ENCODE peak calls at places on chromosomes 4 and X, in eight cellular contexts. I, V, D, Y, S, P, B and C are unnamed samples. For H3K9me3, the result is how much of the 10 kb centered on the place peaks cover.

GRCh38 chrX:74613350-74614192 is 853 bp downstream of the RLIM start:
- DNase-seq in B (no peak), I (peak), S (peak), V (no peak), P (no peak), Y (no peak), D (peak), C (peak)

GRCh38 chr4:147498031-147498700 is 17.3 kb downstream of the EDNRA start:
- DNase-seq in D (peak), S (no peak), Y (no peak), I (no peak), V (no peak), P (no peak), B (no peak), C (no peak)

GRCh38 chr4:107044170-107044569 is 8.1 kb upstream of the DKK2 start:
- DNase-seq in S (no peak), I (no peak), B (no peak), V (no peak), D (no peak), Y (no peak), P (no peak), C (no peak)

GRCh38 chr4:1557221-1557597 is 126.9 kb downstream of the FAM53A start:
- DNase-seq in S (no peak), V (no peak), D (no peak), I (no peak), B (no peak), P (no peak), Y (no peak), C (no peak)

GRCh38 chrX:42530027-42530426 is 247.9 kb downstream of the PPP1R2C start:
- DNase-seq in D (peak), S (no peak), Y (no peak), B (no peak), V (no peak), I (peak), P (no peak), C (no peak)

GRCh38 chrX:76796311-76796710 is 368.8 kb downstream of the MAGEE1 start:
- DNase-seq in S (no peak), P (no peak), B (no peak), V (no peak), I (no peak), Y (no peak), D (no peak), C (no peak)

GRCh38 chr4:95038791-95039190 is 281.0 kb downstream of the BMPR1B start:
- DNase-seq in V (no peak), D (no peak), P (no peak), S (no peak), I (no peak), B (no peak), Y (no peak), C (no peak)

GRCh38 chr4:75605928-75606327 is 24.4 kb downstream of the CDKL2 start:
- DNase-seq in P (no peak), B (no peak), S (no peak), D (peak), Y (no peak), I (no peak), V (no peak), C (no peak)

GRCh38 chr4:123463869-123464268 is 67.3 kb downstream of the SPRY1 start:
- DNase-seq in Y (no peak), S (no peak), P (no peak), V (no peak), B (no peak), I (no peak), D (no peak), C (no peak)

GRCh38 chr4:41359836-41360213 is 103.1 kb downstream of the UCHL1 start:
- DNase-seq in Y (no peak), I (no peak), V (no peak), B (no peak), D (no peak), P (no peak), S (no peak), C (no peak)

GRCh38 chr4:125243835-125244397 is 70.8 kb upstream of the FAT4 start:
- DNase-seq in B (no peak), I (no peak), S (no peak), P (no peak), D (peak), V (no peak), Y (no peak), C (no peak)

GRCh38 chr4:111689214-111689613 is 456.0 kb upstream of the FAM241A start:
- DNase-seq in P (no peak), I (peak), B (no peak), V (no peak), D (peak), Y (no peak), S (no peak), C (no peak)

GRCh38 chr4:71254451-71255012 is 84.3 kb upstream of the SLC4A4 start:
- DNase-seq in I (no peak), B (no peak), D (no peak), V (no peak), Y (no peak), S (no peak), P (no peak), C (no peak)

GRCh38 chrX:131633285-131633917 is 89.5 kb downstream of the OR13H1 start:
- DNase-seq in V (peak), P (no peak), D (peak), Y (no peak), I (peak), S (peak), B (no peak), C (peak)

GRCh38 chrX:22194207-22194606 is 78.5 kb upstream of the CBLL2 start:
- DNase-seq in P (no peak), B (no peak), D (no peak), V (no peak), S (no peak), I (no peak), Y (no peak), C (no peak)

GRCh38 chr4:113445286-113445685 is 316.3 kb downstream of the CAMK2D start:
- DNase-seq in S (peak), Y (peak), P (no peak), D (peak), B (peak), I (peak), V (peak), C (no peak)

GRCh38 chr4:139537292-139537691 is 18.7 kb downstream of the SETD7 start:
- DNase-seq in B (no peak), P (no peak), Y (no peak), S (no peak), V (no peak), I (no peak), D (no peak), C (no peak)

GRCh38 chr4:139534287-139534950 is 21.6 kb downstream of the SETD7 start:
- DNase-seq in S (no peak), I (no peak), V (no peak), Y (no peak), D (no peak), B (no peak), P (no peak), C (no peak)

GRCh38 chr4:139532951-139533350 is 23.1 kb downstream of the SETD7 start:
- DNase-seq in I (no peak), Y (no peak), S (no peak), V (no peak), B (no peak), D (peak), P (no peak), C (no peak)

GRCh38 chr4:139535228-139535851 is 20.7 kb downstream of the SETD7 start:
- DNase-seq in S (no peak), I (no peak), V (no peak), B (no peak), Y (no peak), P (no peak), D (no peak), C (no peak)

GRCh38 chr4:139535852-139536234 is 20.2 kb downstream of the SETD7 start:
- DNase-seq in Y (no peak), V (no peak), P (no peak), B (no peak), S (no peak), D (no peak), I (no peak), C (no peak)
- H3K4me3 ChIP-seq in Y (no peak), V (no peak), P (no peak), B (no peak), S (no peak), D (no peak), I (no peak), C (no peak)

GRCh38 chr4:116016201-116016600 is 902.8 kb upstream of the NDST4 start:
- DNase-seq in S (no peak), P (no peak), V (peak), Y (no peak), B (no peak), I (no peak), D (peak), C (peak)

GRCh38 chr4:116018831-116019230 is 905.4 kb upstream of the NDST4 start:
- DNase-seq in B (no peak), S (no peak), D (no peak), Y (no peak), I (no peak), P (no peak), V (no peak), C (no peak)

GRCh38 chr4:116015549-116015948 is 902.1 kb upstream of the NDST4 start:
- DNase-seq in P (no peak), S (no peak), V (no peak), Y (no peak), I (no peak), B (no peak), D (no peak), C (no peak)

GRCh38 chr4:116020141-116020722 is 906.8 kb upstream of the NDST4 start:
- DNase-seq in Y (no peak), I (no peak), B (no peak), V (no peak), S (no peak), D (no peak), P (no peak), C (no peak)

GRCh38 chr4:116015062-116015461 is 901.6 kb upstream of the NDST4 start:
- DNase-seq in D (no peak), B (no peak), S (no peak), I (no peak), V (no peak), P (no peak), Y (no peak), C (no peak)
- H3K9me3 ChIP-seq in D (under half), B (under half), S (under half), I (under half), V (under half), P (under half), Y (under half), C (half or more)

GRCh38 chrX:109739625-109740024 is 6.6 kb upstream of the ACSL4 start:
- DNase-seq in V (no peak), I (no peak), P (no peak), D (no peak), Y (no peak), S (no peak), B (no peak), C (no peak)
- H3K27ac ChIP-seq in V (peak), I (no peak), P (no peak), D (no peak), Y (no peak), S (no peak), B (no peak), C (no peak)

DNA sequence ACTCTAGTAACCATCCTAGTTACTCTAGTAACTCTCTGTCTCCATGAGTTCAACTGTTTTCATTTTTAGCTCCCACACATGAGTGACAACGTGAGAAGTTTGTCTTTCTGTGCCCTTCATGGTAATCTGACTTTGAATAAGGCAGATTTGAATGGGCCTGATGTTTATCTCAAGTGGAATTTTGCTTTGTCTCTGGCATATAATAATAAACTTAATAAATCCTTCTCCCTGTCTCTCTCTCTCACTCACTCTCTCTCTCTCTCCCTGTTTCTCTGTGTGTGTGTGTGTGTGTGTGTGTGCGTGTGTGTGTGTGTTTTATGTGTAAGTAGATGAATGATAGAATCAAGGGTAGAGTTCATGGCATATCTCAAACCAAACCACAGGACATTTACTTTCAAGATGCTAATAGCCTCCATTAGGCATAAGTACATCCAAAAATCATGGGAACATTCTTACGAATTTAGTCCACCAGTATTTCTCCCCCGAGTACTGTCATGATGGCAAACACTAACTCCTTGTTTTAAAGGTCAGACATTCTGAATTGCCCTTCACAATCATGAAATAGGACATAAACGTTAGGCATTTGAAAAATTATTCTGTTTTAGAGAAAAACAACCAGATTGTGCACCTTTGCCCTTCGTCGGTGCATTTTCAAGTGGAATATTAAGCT is 193.1 kb downstream of the SPATA18 start:
- DNase-seq in Y (no peak), V (no peak), D (no peak), S (no peak), B (no peak), I (no peak), P (no peak), C (no peak)
- H3K4me3 ChIP-seq in Y (no peak), V (no peak), D (no peak), S (no peak), B (no peak), I (no peak), P (no peak), C (no peak)

GRCh38 chrX:40008841-40009461 is 88.8 kb downstream of the BCOR start:
- DNase-seq in S (peak), V (peak), D (no peak), Y (peak), I (peak), P (no peak), B (no peak), C (no peak)
- H3K9me3 ChIP-seq in S (under half), V (under half), D (under half), Y (under half), I (under half), P (under half), B (under half), C (under half)

GRCh38 chr4:10097906-10098769 is 18.5 kb downstream of the WDR1 start:
- DNase-seq in D (no peak), B (no peak), S (no peak), Y (no peak), V (no peak), I (no peak), P (no peak), C (no peak)

GRCh38 chr4:10099521-10100325 is 16.9 kb downstream of the WDR1 start:
- DNase-seq in V (no peak), I (no peak), D (no peak), B (no peak), P (peak), Y (no peak), S (no peak), C (no peak)

GRCh38 chr4:10100734-10101216 is 15.8 kb downstream of the WDR1 start:
- DNase-seq in Y (peak), D (no peak), B (no peak), P (peak), I (no peak), V (no peak), S (no peak), C (no peak)

GRCh38 chr4:10096976-10097330 is 19.6 kb downstream of the WDR1 start:
- DNase-seq in V (no peak), D (no peak), I (no peak), Y (no peak), P (no peak), S (no peak), B (no peak), C (no peak)

DNA sequence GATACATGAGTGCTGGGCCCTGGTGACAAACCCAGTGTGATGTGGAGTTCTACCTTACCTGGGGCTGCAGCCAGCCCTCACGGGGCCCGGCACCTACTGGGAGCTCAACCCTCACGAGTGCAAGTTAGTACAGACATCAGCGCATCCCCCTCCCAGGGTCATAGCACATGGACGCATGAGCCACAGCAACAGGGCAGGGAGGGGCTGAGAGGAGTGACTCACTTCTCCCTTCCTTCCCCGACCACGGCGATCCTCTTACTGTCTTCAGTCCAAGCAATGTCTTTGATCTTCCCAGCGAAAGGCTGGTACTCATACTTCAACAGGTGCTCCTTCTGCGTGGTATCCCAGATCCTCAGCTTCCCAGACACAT is 17.8 kb downstream of the WDR1 start:
- DNase-seq in Y (no peak), P (peak), S (no peak), B (no peak), D (peak), I (no peak), V (no peak), C (no peak)
- H3K27ac ChIP-seq in Y (peak), P (no peak), S (no peak), B (peak), D (peak), I (no peak), V (peak), C (no peak)

DNA sequence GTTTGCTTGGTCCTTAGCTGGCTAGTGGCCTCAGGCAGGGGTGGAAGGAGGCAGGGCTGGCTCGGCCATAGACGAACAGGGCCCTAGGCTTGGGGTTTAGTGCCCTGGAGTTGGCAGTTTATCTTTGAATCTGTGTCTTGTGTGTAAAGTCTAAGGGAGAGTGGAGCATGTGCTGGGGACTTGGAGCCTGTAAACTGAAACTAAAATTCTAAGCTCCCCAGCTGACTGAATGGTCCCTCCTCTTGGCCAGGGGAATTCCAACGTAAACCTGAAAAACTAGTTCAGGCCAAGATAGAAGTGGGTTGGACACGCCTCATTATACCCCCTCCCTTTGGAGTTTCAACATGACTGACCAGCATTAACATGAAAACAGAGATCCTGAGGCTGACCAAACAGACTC is 46.1 kb upstream of the GPR78 start:
- DNase-seq in Y (no peak), V (no peak), D (peak), P (no peak), S (peak), B (no peak), I (peak), C (no peak)
- H3K4me3 ChIP-seq in Y (no peak), V (no peak), D (no peak), P (no peak), S (no peak), B (no peak), I (no peak), C (no peak)

GRCh38 chrX:32576885-32577284 is 634.5 kb downstream of the DMD start:
- DNase-seq in B (no peak), D (no peak), P (no peak), V (no peak), I (no peak), S (no peak), Y (no peak), C (no peak)
- H3K9me3 ChIP-seq in B (under half), D (under half), P (under half), V (under half), I (under half), S (under half), Y (under half), C (under half)

DNA sequence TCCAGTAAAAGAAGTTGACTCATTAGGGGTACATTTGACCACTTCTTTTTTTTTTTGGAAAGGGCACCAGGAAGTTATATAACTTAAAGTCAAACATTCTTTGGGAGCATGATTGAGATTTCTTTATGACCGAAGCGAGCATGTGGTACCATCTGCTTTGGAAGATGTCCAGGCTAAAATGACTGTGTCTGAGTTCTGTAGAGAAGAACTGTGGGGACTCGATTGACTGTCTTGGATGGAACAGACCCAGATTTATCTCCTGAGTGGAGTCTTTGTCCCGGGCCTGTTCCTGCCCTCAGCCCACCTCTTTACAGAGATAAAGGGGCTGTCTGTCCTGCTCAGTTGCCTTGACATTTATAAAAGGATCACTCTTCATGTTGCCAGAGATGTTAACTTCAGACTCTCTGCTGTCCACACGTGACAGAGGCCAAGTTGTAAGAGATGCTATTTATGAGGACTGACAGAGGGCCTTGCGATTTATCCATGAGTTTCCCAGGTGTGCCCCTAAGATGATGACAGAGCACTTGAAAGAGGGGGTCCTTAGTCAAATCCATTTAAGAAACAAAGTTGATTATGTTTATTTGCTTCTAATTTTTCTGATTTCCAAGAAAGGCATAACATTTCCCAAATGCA is 16.8 kb downstream of the SMIM20 start:
- DNase-seq in B (no peak), S (no peak), P (no peak), Y (no peak), V (no peak), I (no peak), D (no peak), C (no peak)
- H3K27ac ChIP-seq in B (no peak), S (no peak), P (no peak), Y (no peak), V (peak), I (no peak), D (no peak), C (no peak)